ENCODE peak calls at places on chromosomes 7 and 10, in eight cellular contexts. One of them, this sample, is unnamed. For H3K9me3, the result is how much of the 10 kb centered on the place peaks cover.

GRCh38 chr10:23343591-23344225 is 889 bp downstream of the C10orf67 start:
- DNase-seq in psoas muscle: peak
- DNase-seq in adipocyte: peak
- DNase-seq in A549: no peak
- DNase-seq in Peyer's patch: peak
- DNase-seq in hepatocyte: peak
- DNase-seq in testis: peak
- DNase-seq in PC-9: peak
- DNase-seq in this sample: peak

GRCh38 chr7:44104880-44105771 is 981 bp downstream of the AEBP1 start:
- DNase-seq in psoas muscle: no peak
- DNase-seq in adipocyte: peak
- DNase-seq in A549: no peak
- DNase-seq in Peyer's patch: peak
- DNase-seq in hepatocyte: peak
- DNase-seq in testis: no peak
- DNase-seq in PC-9: no peak
- DNase-seq in this sample: no peak

GRCh38 chr10:126094537-126094936 is 198.2 kb downstream of the FANK1 start:
- DNase-seq in psoas muscle: no peak
- DNase-seq in adipocyte: no peak
- DNase-seq in A549: no peak
- DNase-seq in Peyer's patch: no peak
- DNase-seq in hepatocyte: no peak
- DNase-seq in testis: no peak
- DNase-seq in PC-9: no peak
- DNase-seq in this sample: no peak

GRCh38 chr7:143318661-143319060 is 2.8 kb downstream of the CLCN1 start:
- DNase-seq in psoas muscle: peak
- DNase-seq in adipocyte: peak
- DNase-seq in A549: no peak
- DNase-seq in Peyer's patch: no peak
- DNase-seq in hepatocyte: peak
- DNase-seq in testis: no peak
- DNase-seq in PC-9: no peak
- DNase-seq in this sample: no peak

GRCh38 chr10:71059059-71059818 is 153.1 kb upstream of the UNC5B start:
- DNase-seq in psoas muscle: peak
- DNase-seq in adipocyte: no peak
- DNase-seq in A549: no peak
- DNase-seq in Peyer's patch: no peak
- DNase-seq in hepatocyte: no peak
- DNase-seq in testis: peak
- DNase-seq in PC-9: no peak
- DNase-seq in this sample: peak

GRCh38 chr7:25389489-25390106 is 161.3 kb upstream of the NPVF start:
- DNase-seq in psoas muscle: no peak
- DNase-seq in adipocyte: peak
- DNase-seq in A549: peak
- DNase-seq in Peyer's patch: no peak
- DNase-seq in hepatocyte: peak
- DNase-seq in testis: peak
- DNase-seq in PC-9: no peak
- DNase-seq in this sample: no peak

GRCh38 chr10:127552446-127552845 is 3.3 kb downstream of the NPS start:
- DNase-seq in psoas muscle: no peak
- DNase-seq in adipocyte: no peak
- DNase-seq in A549: no peak
- DNase-seq in Peyer's patch: no peak
- DNase-seq in hepatocyte: no peak
- DNase-seq in testis: no peak
- DNase-seq in PC-9: no peak
- DNase-seq in this sample: no peak

GRCh38 chr7:16587785-16588184 is 57.8 kb downstream of the ANKMY2 start:
- DNase-seq in psoas muscle: no peak
- DNase-seq in adipocyte: no peak
- DNase-seq in A549: no peak
- DNase-seq in Peyer's patch: no peak
- DNase-seq in hepatocyte: no peak
- DNase-seq in testis: no peak
- DNase-seq in PC-9: no peak
- DNase-seq in this sample: peak

GRCh38 chr10:80407836-80408197 is 534 bp upstream of the PRXL2A start:
- DNase-seq in psoas muscle: no peak
- DNase-seq in adipocyte: peak
- DNase-seq in A549: peak
- DNase-seq in Peyer's patch: peak
- DNase-seq in hepatocyte: peak
- DNase-seq in testis: no peak
- DNase-seq in PC-9: peak
- DNase-seq in this sample: no peak

GRCh38 chr10:52313350-52314006 is 603 bp upstream of the DKK1 start:
- DNase-seq in psoas muscle: no peak
- DNase-seq in adipocyte: peak
- DNase-seq in A549: peak
- DNase-seq in Peyer's patch: peak
- DNase-seq in hepatocyte: peak
- DNase-seq in testis: no peak
- DNase-seq in PC-9: peak
- DNase-seq in this sample: no peak

GRCh38 chr7:45968312-45968711 is 47.2 kb upstream of the IGFBP3 start:
- DNase-seq in psoas muscle: no peak
- DNase-seq in adipocyte: no peak
- DNase-seq in A549: no peak
- DNase-seq in Peyer's patch: no peak
- DNase-seq in hepatocyte: no peak
- DNase-seq in testis: no peak
- DNase-seq in PC-9: no peak
- DNase-seq in this sample: no peak

GRCh38 chr7:111410899-111411298 is 151.4 kb downstream of the IMMP2L start:
- DNase-seq in psoas muscle: no peak
- DNase-seq in adipocyte: no peak
- DNase-seq in A549: no peak
- DNase-seq in Peyer's patch: no peak
- DNase-seq in hepatocyte: no peak
- DNase-seq in testis: no peak
- DNase-seq in PC-9: no peak
- DNase-seq in this sample: no peak

GRCh38 chr10:78267598-78267997 is 233.9 kb downstream of the RPS24 start:
- DNase-seq in psoas muscle: no peak
- DNase-seq in adipocyte: peak
- DNase-seq in A549: no peak
- DNase-seq in Peyer's patch: no peak
- DNase-seq in hepatocyte: peak
- DNase-seq in testis: no peak
- DNase-seq in PC-9: no peak
- DNase-seq in this sample: peak

GRCh38 chr7:123154231-123154860 is 45.4 kb downstream of the SLC13A1 start:
- DNase-seq in psoas muscle: peak
- DNase-seq in adipocyte: peak
- DNase-seq in A549: peak
- DNase-seq in Peyer's patch: peak
- DNase-seq in hepatocyte: peak
- DNase-seq in testis: peak
- DNase-seq in PC-9: peak
- DNase-seq in this sample: peak

GRCh38 chr10:102413053-102413705 is 5.4 kb downstream of the PSD start:
- DNase-seq in psoas muscle: no peak
- DNase-seq in adipocyte: peak
- DNase-seq in A549: no peak
- DNase-seq in Peyer's patch: no peak
- DNase-seq in hepatocyte: no peak
- DNase-seq in testis: no peak
- DNase-seq in PC-9: no peak
- DNase-seq in this sample: peak

GRCh38 chr7:117043051-117043546 is 89.8 kb downstream of the ST7 start:
- DNase-seq in psoas muscle: no peak
- DNase-seq in adipocyte: no peak
- DNase-seq in A549: no peak
- DNase-seq in Peyer's patch: no peak
- DNase-seq in hepatocyte: no peak
- DNase-seq in testis: no peak
- DNase-seq in PC-9: no peak
- DNase-seq in this sample: no peak

GRCh38 chr7:50838675-50839377 is 56.1 kb upstream of the GRB10 start:
- DNase-seq in psoas muscle: peak
- DNase-seq in adipocyte: no peak
- DNase-seq in A549: no peak
- DNase-seq in Peyer's patch: no peak
- DNase-seq in hepatocyte: no peak
- DNase-seq in testis: no peak
- DNase-seq in PC-9: no peak
- DNase-seq in this sample: no peak

GRCh38 chr7:151857412-151857811 is 19.5 kb downstream of the PRKAG2 start:
- DNase-seq in psoas muscle: no peak
- DNase-seq in adipocyte: no peak
- DNase-seq in A549: no peak
- DNase-seq in Peyer's patch: no peak
- DNase-seq in hepatocyte: no peak
- DNase-seq in testis: no peak
- DNase-seq in PC-9: no peak
- DNase-seq in this sample: no peak

GRCh38 chr10:4498763-4499251 is 327.2 kb upstream of the AKR1E2 start:
- DNase-seq in psoas muscle: no peak
- DNase-seq in adipocyte: peak
- DNase-seq in A549: no peak
- DNase-seq in Peyer's patch: no peak
- DNase-seq in hepatocyte: peak
- DNase-seq in testis: no peak
- DNase-seq in PC-9: no peak
- DNase-seq in this sample: no peak

GRCh38 chr10:95445837-95446347 is 115.3 kb downstream of the SORBS1 start:
- DNase-seq in psoas muscle: peak
- DNase-seq in adipocyte: peak
- DNase-seq in A549: peak
- DNase-seq in Peyer's patch: peak
- DNase-seq in hepatocyte: peak
- DNase-seq in testis: peak
- DNase-seq in PC-9: peak
- DNase-seq in this sample: peak

GRCh38 chr10:63467833-63468232 is 2.1 kb upstream of the JMJD1C start:
- DNase-seq in psoas muscle: no peak
- DNase-seq in adipocyte: peak
- DNase-seq in A549: no peak
- DNase-seq in Peyer's patch: no peak
- DNase-seq in hepatocyte: no peak
- DNase-seq in testis: no peak
- DNase-seq in PC-9: no peak
- DNase-seq in this sample: peak

GRCh38 chr10:580796-581195 is 108.7 kb downstream of the DIP2C start:
- DNase-seq in psoas muscle: no peak
- DNase-seq in adipocyte: peak
- DNase-seq in A549: no peak
- DNase-seq in Peyer's patch: no peak
- DNase-seq in hepatocyte: no peak
- DNase-seq in testis: no peak
- DNase-seq in PC-9: no peak
- DNase-seq in this sample: no peak

GRCh38 chr10:50325449-50326188 is 74.3 kb upstream of the ASAH2 start:
- DNase-seq in psoas muscle: peak
- DNase-seq in adipocyte: peak
- DNase-seq in A549: peak
- DNase-seq in Peyer's patch: peak
- DNase-seq in hepatocyte: no peak
- DNase-seq in testis: no peak
- DNase-seq in PC-9: peak
- DNase-seq in this sample: no peak
- H3K4me3 ChIP-seq in psoas muscle: peak
- H3K4me3 ChIP-seq in adipocyte: peak
- H3K4me3 ChIP-seq in A549: no peak
- H3K4me3 ChIP-seq in Peyer's patch: no peak
- H3K4me3 ChIP-seq in hepatocyte: no peak
- H3K4me3 ChIP-seq in testis: no peak
- H3K4me3 ChIP-seq in PC-9: no peak
- H3K4me3 ChIP-seq in this sample: no peak

DNA sequence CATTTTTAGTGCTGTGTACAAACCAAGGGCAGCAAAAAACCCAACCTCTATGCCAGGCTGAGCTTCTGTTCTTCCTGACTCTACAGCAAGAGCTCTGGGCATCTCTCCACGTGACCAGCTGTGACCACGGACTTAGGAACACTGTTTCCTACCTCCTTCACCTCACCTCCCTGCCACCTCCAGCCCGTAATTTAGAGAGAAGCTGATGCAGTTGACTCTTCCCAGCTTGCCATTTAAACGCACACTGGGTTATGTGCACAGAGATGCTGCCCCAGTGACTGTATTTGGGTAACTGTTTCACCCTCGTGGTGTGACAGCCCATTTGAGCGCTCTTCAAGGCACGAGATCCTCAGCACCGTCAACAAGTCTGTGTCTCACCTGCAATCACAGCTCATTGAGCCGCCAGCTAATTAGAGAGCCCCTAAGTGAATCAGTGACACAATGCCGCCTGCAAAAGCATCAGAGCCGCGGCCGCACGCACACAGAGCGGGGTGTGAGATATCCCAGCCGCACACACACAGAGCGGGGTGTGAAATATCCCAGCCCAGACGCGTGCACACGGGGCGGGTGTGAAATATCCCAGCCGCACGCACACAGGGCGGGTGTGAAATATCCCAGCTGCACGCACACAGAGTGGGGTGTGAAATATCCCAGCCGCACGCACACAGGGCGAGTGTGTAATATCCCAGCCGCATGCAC is 319.7 kb downstream of the PTPRN2 start:
- DNase-seq in psoas muscle: no peak
- DNase-seq in adipocyte: no peak
- DNase-seq in A549: no peak
- DNase-seq in Peyer's patch: no peak
- DNase-seq in hepatocyte: no peak
- DNase-seq in testis: no peak
- DNase-seq in PC-9: no peak
- DNase-seq in this sample: no peak
- H3K9me3 ChIP-seq in psoas muscle: under half
- H3K9me3 ChIP-seq in adipocyte: under half
- H3K9me3 ChIP-seq in A549: under half
- H3K9me3 ChIP-seq in Peyer's patch: under half
- H3K9me3 ChIP-seq in hepatocyte: under half
- H3K9me3 ChIP-seq in testis: under half
- H3K9me3 ChIP-seq in PC-9: under half
- H3K9me3 ChIP-seq in this sample: under half

GRCh38 chr7:711093-711966 is 15.2 kb upstream of the DNAAF5 start:
- DNase-seq in psoas muscle: no peak
- DNase-seq in adipocyte: no peak
- DNase-seq in A549: no peak
- DNase-seq in Peyer's patch: peak
- DNase-seq in hepatocyte: peak
- DNase-seq in testis: no peak
- DNase-seq in PC-9: no peak
- DNase-seq in this sample: no peak
- H3K4me3 ChIP-seq in psoas muscle: peak
- H3K4me3 ChIP-seq in adipocyte: no peak
- H3K4me3 ChIP-seq in A549: no peak
- H3K4me3 ChIP-seq in Peyer's patch: peak
- H3K4me3 ChIP-seq in hepatocyte: no peak
- H3K4me3 ChIP-seq in testis: peak
- H3K4me3 ChIP-seq in PC-9: no peak
- H3K4me3 ChIP-seq in this sample: no peak

DNA sequence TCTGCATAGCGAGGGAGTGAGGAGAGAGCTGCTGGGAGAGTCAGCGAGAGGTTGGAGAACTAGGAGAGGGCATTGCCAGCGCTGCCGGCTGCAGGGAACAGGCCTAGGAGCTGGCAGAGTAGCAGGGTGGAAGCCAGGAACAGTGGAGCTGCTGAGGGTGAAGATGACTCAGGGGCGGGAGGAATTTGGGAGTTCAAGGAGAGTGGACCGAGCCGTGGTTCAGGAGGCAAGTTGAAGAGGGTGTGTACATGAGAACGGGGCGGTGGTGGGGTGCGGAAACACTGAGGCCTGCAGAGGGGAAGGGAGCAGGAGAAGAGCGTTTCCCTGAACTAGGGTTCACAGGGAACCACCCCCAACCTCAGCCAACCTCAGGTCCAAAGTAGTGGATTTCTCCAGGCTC is 31.5 kb downstream of the HIF1AN start:
- DNase-seq in psoas muscle: no peak
- DNase-seq in adipocyte: no peak
- DNase-seq in A549: no peak
- DNase-seq in Peyer's patch: peak
- DNase-seq in hepatocyte: no peak
- DNase-seq in testis: peak
- DNase-seq in PC-9: no peak
- DNase-seq in this sample: no peak
- H3K9me3 ChIP-seq in psoas muscle: under half
- H3K9me3 ChIP-seq in adipocyte: under half
- H3K9me3 ChIP-seq in A549: under half
- H3K9me3 ChIP-seq in Peyer's patch: under half
- H3K9me3 ChIP-seq in hepatocyte: under half
- H3K9me3 ChIP-seq in testis: under half
- H3K9me3 ChIP-seq in PC-9: under half
- H3K9me3 ChIP-seq in this sample: under half